ENCODE peak calls at places on chromosome X, in five cellular contexts. U is GM12878, F is HepG2, K is GM23338, I is K562. G is an unnamed sample.

GRCh38 chrX:7996414-7996813 is 69.2 kb upstream of the PNPLA4 start:
- DNase-seq in U (no peak), F (peak), K (peak), I (peak), G (peak)

GRCh38 chrX:110732274-110732673 is 63.3 kb downstream of the CHRDL1 start:
- DNase-seq in K (peak), F (no peak), I (no peak), U (no peak), G (no peak)

GRCh38 chrX:135437867-135438733 is 16.4 kb downstream of the SMIM10L2A start:
- DNase-seq in U (no peak), F (peak), K (peak), I (peak), G (no peak)

GRCh38 chrX:30751497-30751896 is 98.3 kb downstream of the GK start:
- DNase-seq in K (no peak), I (no peak), F (no peak), U (no peak), G (no peak)

GRCh38 chrX:103782640-103783039 is 6.0 kb downstream of the PLP1 start:
- DNase-seq in I (no peak), K (no peak), F (no peak), U (no peak), G (no peak)

GRCh38 chrX:37905436-37906147 is 58.2 kb upstream of the DYNLT3 start:
- DNase-seq in K (peak), I (no peak), U (no peak), F (no peak), G (peak)

GRCh38 chrX:110210417-110211139 is 107.3 kb downstream of the AMMECR1 start:
- DNase-seq in K (no peak), U (no peak), I (no peak), F (peak), G (peak)

GRCh38 chrX:42941671-42942070 is 163.7 kb upstream of the PPP1R2C start:
- DNase-seq in U (no peak), I (no peak), F (no peak), K (no peak), G (no peak)

GRCh38 chrX:370244-370962 is 16.3 kb downstream of the PPP2R3B start:
- DNase-seq in F (no peak), K (peak), I (no peak), U (no peak), G (no peak)

GRCh38 chrX:20046270-20046669 is 55.4 kb upstream of the BCLAF3 start:
- DNase-seq in K (no peak), F (no peak), I (no peak), U (no peak), G (no peak)

GRCh38 chrX:13101439-13102139 is 57.2 kb upstream of the FAM9C start:
- DNase-seq in I (peak), F (no peak), U (no peak), K (no peak), G (peak)

GRCh38 chrX:129637217-129638109 is 17.3 kb downstream of the APLN start:
- DNase-seq in U (peak), K (peak), I (peak), F (peak), G (peak)

GRCh38 chrX:48893556-48894348 is 3.8 kb downstream of the TIMM17B start:
- DNase-seq in I (no peak), F (no peak), K (no peak), U (no peak), G (no peak)

GRCh38 chrX:17580529-17581155 is 156.7 kb upstream of the SCML1 start:
- DNase-seq in I (no peak), U (no peak), K (no peak), F (no peak), G (no peak)

GRCh38 chrX:41796577-41796976 is 72.6 kb downstream of the GPR82 start:
- DNase-seq in F (no peak), U (no peak), I (no peak), K (no peak), G (no peak)

GRCh38 chrX:116667346-116667745 is 204.6 kb upstream of the CT83 start:
- DNase-seq in I (no peak), U (no peak), K (peak), F (no peak), G (no peak)

GRCh38 chrX:118345045-118345400 is 883 bp upstream of the WDR44 start:
- DNase-seq in F (no peak), U (no peak), K (no peak), I (no peak), G (no peak)

GRCh38 chrX:45715787-45716186 is 515.1 kb upstream of the DIPK2B start:
- DNase-seq in I (no peak), F (no peak), K (no peak), U (no peak), G (no peak)

GRCh38 chrX:1313788-1314187 is 22.8 kb upstream of the IL3RA start:
- DNase-seq in F (no peak), K (no peak), I (no peak), U (no peak), G (no peak)

GRCh38 chrX:121871122-121871521 is 823.7 kb downstream of the GLUD2 start:
- DNase-seq in U (no peak), K (no peak), I (no peak), F (no peak), G (no peak)

GRCh38 chrX:136759968-136760367 is 20.8 kb downstream of the ARHGEF6 start:
- DNase-seq in K (peak), U (peak), I (no peak), F (no peak), G (no peak)

GRCh38 chrX:489805-490204 is 103.1 kb upstream of the PPP2R3B start:
- DNase-seq in F (no peak), U (no peak), K (no peak), I (no peak), G (no peak)

GRCh38 chrX:150366951-150367545 is 3.9 kb downstream of the MAMLD1 start:
- DNase-seq in F (no peak), K (no peak), U (no peak), I (no peak), G (peak)

GRCh38 chrX:86066998-86067397 is 19.6 kb upstream of the CHM start:
- DNase-seq in K (peak), U (no peak), F (peak), I (peak), G (peak)

GRCh38 chrX:134886201-134886600 is 104.6 kb upstream of the SMIM10 start:
- DNase-seq in K (no peak), U (no peak), F (peak), I (no peak), G (no peak)

GRCh38 chrX:70033348-70033747 is 16.4 kb downstream of the AWAT2 start:
- DNase-seq in K (peak), U (no peak), F (peak), I (peak), G (peak)

GRCh38 chrX:113212052-113212451 is 371.4 kb upstream of the AMOT start:
- DNase-seq in U (no peak), K (no peak), F (no peak), I (no peak), G (no peak)

GRCh38 chrX:131081772-131082755 is 23.9 kb downstream of the ARHGAP36 start:
- DNase-seq in F (no peak), U (no peak), I (no peak), K (peak), G (no peak)

GRCh38 chrX:119421306-119421705 is 22.2 kb downstream of the SLC25A43 start:
- DNase-seq in U (no peak), F (no peak), I (no peak), K (no peak), G (no peak)

GRCh38 chrX:150486011-150486410 is 82.4 kb upstream of the MTM1 start:
- DNase-seq in K (peak), U (no peak), F (peak), I (peak), G (peak)

GRCh38 chrX:115260330-115260729 is 26.4 kb upstream of the LRCH2 start:
- DNase-seq in U (no peak), K (no peak), F (no peak), I (no peak), G (no peak)

GRCh38 chrX:123607270-123607669 is 125.6 kb downstream of the THOC2 start:
- DNase-seq in K (no peak), I (no peak), F (no peak), U (no peak), G (no peak)

GRCh38 chrX:11792461-11793421 is 34.7 kb downstream of the MSL3 start:
- DNase-seq in F (no peak), I (no peak), U (peak), K (no peak), G (peak)

GRCh38 chrX:13761606-13762005 is 27.1 kb downstream of the OFD1 start:
- DNase-seq in U (no peak), F (no peak), I (no peak), K (peak), G (no peak)

GRCh38 chrX:19791562-19791961 is 95.8 kb downstream of the SH3KBP1 start:
- DNase-seq in I (no peak), K (no peak), U (no peak), F (no peak), G (no peak)

GRCh38 chrX:16828126-16828908 is 41.8 kb downstream of the RBBP7 start:
- DNase-seq in I (no peak), F (no peak), U (no peak), K (no peak), G (peak)

GRCh38 chrX:106392346-106392745 is 219.4 kb upstream of the RADX start:
- DNase-seq in K (no peak), F (no peak), U (no peak), I (no peak), G (no peak)

GRCh38 chrX:106401965-106402559 is 209.7 kb upstream of the RADX start:
- DNase-seq in F (no peak), U (no peak), I (no peak), K (no peak), G (no peak)

DNA sequence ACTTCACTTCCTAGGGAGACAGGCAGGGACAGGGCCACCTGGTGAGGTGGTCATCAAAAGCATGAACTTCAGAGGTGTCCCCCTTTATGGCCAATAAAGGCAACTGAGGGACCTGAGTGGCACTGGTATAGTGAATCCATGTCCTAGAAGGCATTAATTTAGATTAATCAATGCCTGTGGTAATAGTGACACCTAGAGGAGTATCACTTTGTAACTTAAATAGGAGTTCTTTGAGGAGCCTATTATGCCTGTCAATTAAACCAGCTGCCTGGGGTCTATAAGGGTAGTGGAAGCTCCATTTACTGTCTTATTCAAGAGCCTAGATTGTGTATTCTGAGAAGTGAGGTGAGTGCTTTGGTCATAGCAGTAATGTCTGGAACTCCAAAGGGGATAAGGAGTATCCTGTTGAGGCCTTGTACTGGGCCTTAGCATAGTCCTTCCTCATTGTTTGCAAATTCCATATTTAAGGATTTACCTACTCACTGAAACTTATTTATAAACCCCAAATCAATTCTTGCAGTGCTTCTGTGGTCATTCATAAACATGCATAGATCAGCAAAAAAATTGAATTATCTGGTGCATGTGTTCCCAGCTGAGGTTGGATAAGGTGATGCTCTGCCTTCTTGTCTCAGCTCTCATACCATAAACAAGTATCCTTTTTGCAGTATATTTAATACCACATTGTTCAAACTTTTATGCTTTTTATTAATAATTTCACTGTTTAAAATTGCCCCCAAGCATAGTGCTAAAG is 213.8 kb upstream of the RADX start:
- DNase-seq in F (no peak), U (no peak), K (peak), I (no peak), G (no peak)
- TF ChIP-seq JUNB in F (no peak), U (no peak), K (no peak), I (no peak), G (no peak)

GRCh38 chrX:22660756-22661155 is 339.0 kb upstream of the DDX53 start:
- DNase-seq in U (no peak), I (no peak), F (no peak), K (no peak), G (no peak)

GRCh38 chrX:22665818-22666217 is 333.9 kb upstream of the DDX53 start:
- DNase-seq in I (no peak), K (no peak), F (no peak), U (no peak), G (no peak)

GRCh38 chrX:22662776-22663175 is 337.0 kb upstream of the DDX53 start:
- DNase-seq in I (no peak), F (no peak), K (no peak), U (no peak), G (no peak)

GRCh38 chrX:22664826-22665225 is 334.9 kb upstream of the DDX53 start:
- DNase-seq in K (no peak), I (no peak), F (no peak), U (no peak), G (no peak)

GRCh38 chrX:22666441-22666840 is 333.3 kb upstream of the DDX53 start:
- DNase-seq in F (peak), U (no peak), K (peak), I (peak), G (peak)
- TF ChIP-seq JUNB in F (no peak), U (no peak), K (no peak), I (no peak), G (no peak)

DNA sequence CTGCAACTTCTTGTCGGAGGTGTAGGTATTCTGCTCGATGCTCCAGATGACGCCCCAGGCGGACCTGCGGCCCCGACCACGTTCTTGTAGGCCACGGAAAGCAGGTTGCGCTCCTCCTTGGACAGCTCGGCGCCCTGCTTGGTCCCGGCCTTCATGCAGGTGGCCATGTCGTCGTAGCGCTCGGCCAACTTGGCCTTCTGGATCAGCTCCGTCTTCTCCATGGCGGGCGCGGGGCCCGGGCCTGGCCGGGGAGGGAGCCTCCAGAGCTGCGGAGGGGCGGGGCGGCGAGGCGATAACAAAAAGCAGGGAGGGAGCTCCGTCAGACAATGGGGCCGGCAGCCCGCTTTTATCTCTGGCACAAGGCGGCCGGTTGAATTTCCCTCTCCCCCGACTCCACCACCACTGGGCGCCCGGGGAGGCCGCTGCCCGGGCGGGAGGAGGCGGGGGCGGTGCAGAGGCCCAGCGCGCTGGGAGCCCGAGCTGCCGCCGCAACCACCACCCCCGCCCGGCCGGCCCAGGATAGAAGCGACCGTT is 28.3 kb upstream of the DRP2 start:
- DNase-seq in K (peak), I (peak), U (no peak), F (no peak), G (no peak)
- TF ChIP-seq JUNB in K (no peak), I (no peak), U (no peak), F (no peak), G (no peak)

GRCh38 chrX:39750798-39751197 is 347.0 kb downstream of the BCOR start:
- DNase-seq in K (no peak), F (no peak), U (no peak), I (no peak), G (no peak)

GRCh38 chrX:39749728-39750127 is 348.0 kb downstream of the BCOR start:
- DNase-seq in K (peak), F (no peak), U (no peak), I (peak), G (no peak)

GRCh38 chrX:39752820-39753219 is 344.9 kb downstream of the BCOR start:
- DNase-seq in U (no peak), K (no peak), F (no peak), I (no peak), G (no peak)

GRCh38 chrX:39749135-39749534 is 348.6 kb downstream of the BCOR start:
- DNase-seq in F (no peak), K (no peak), I (no peak), U (no peak), G (no peak)

DNA sequence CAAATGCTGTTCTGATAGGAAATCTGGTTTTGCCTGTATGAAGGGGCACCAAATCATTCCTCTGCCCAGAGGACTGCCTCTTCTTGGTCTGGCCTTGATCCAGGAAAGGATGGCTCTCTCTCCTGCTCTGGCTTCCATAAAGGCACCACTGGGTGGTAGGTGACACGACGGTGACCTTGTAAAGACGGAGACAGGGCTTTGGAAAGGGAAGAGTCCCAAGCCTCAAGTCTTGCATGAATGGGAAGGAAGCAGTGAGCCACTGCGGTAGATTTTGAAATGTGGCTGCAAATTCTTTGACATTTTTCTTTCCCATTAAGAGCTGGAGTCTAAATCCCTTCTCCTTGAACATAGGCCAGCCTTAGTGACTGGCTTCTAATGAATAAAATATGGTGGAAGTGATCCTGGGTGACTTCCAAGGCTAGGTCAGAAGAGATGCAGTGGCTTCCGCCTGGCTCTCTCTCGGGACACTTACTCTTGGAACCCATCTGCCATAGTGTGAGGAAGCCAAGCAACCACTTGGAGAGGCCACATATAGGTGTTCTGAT is 347.4 kb downstream of the BCOR start:
- DNase-seq in K (no peak), I (no peak), U (no peak), F (no peak), G (no peak)
- TF ChIP-seq JUNB in K (no peak), I (no peak), U (no peak), F (no peak), G (no peak)